ENCODE peak calls at places on chromosomes 7 and 10, in five cellular contexts. K is WTC11, G is lower lobe of right lung, A is nephron progenitor cell, Z is glutamatergic neuron. N is an unnamed sample.

GRCh38 chr10:105188737-105189463 is 547.8 kb downstream of the SORCS3 start:
- DNase-seq in A (no peak), G (no peak), K (no peak), Z (no peak), N (no peak)

GRCh38 chr10:126255313-126255712 is 133.0 kb downstream of the ADAM12 start:
- DNase-seq in K (no peak), G (no peak), Z (no peak), A (no peak), N (no peak)

GRCh38 chr10:7525314-7526016 is 114.6 kb upstream of the SFMBT2 start:
- DNase-seq in G (no peak), Z (peak; percentile 47), A (peak; percentile 72), K (peak; percentile 67), N (no peak)

GRCh38 chr10:88728107-88728763 is 22.2 kb downstream of the LIPK start:
- DNase-seq in A (peak; percentile 29), G (peak; percentile 60), K (peak; percentile 99), Z (peak; percentile 74), N (no peak)

GRCh38 chr10:14810969-14811953 is 26.6 kb downstream of the CDNF start:
- DNase-seq in Z (no peak), K (no peak), A (no peak), G (no peak), N (no peak)

GRCh38 chr10:5959581-5960069 is 17.7 kb downstream of the IL15RA start:
- DNase-seq in K (no peak), A (no peak), Z (no peak), G (peak; percentile 3), N (no peak)

GRCh38 chr7:19099194-19099593 is 18.2 kb downstream of the TWIST1 start:
- DNase-seq in Z (no peak), G (no peak), K (no peak), A (no peak), N (no peak)

GRCh38 chr7:68688416-68689086 is 909.7 kb upstream of the AUTS2 start:
- DNase-seq in K (peak; percentile 15), G (no peak), A (no peak), Z (no peak), N (no peak)

GRCh38 chr10:13915710-13916109 is 328.9 kb downstream of the PRPF18 start:
- DNase-seq in A (no peak), G (no peak), K (no peak), Z (peak; percentile 21), N (no peak)

GRCh38 chr7:5284304-5285281 is 1.9 kb downstream of the SLC29A4 start:
- DNase-seq in Z (peak; percentile 74), K (peak; percentile 89), A (peak; percentile 61), G (peak; percentile 69), N (no peak)

GRCh38 chr7:35725280-35725680 is 30.3 kb upstream of the HERPUD2 start:
- DNase-seq in K (no peak), Z (no peak), G (no peak), A (no peak), N (no peak)

GRCh38 chr7:55574062-55574717 is 1.9 kb upstream of the VOPP1 start:
- DNase-seq in Z (no peak), A (no peak), G (no peak), K (no peak), N (no peak)

GRCh38 chr10:3323865-3324498 is 151.4 kb upstream of the PITRM1 start:
- DNase-seq in Z (no peak), A (no peak), K (no peak), G (no peak), N (no peak)

DNA sequence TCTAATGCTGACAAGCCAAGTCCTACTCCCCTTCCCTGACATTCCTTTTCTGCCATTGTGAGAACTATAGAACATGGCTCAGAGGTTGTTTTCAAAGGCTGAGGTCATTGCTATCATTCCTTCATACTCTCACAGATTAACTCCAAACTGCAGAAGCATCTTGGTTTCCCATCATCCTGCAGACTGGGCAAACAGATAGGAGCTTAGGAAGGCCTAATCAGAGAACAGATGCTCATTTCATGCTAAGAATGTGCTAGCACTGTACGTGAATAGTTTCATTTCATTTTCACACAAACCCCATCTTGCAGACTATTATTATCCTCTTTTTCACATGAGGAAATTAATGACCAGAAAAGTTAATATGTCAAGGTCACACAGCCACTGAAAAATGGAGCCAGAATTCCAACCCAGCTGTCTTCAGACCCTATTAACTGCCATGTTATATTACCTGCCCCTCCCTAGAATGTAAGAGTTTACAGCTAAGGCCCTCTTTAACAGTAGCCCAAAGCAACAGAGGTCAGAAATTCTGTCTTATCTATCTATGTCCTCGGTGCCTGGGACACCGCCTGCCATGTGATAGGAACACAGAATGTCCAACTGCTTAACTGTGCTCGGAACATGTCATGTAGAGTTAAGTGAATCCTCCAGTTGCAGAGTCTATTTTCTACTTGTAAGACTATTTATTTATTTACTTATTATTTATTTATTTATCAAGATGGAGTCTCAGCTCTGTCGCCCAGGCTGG is 2.9 kb upstream of the LCOR start:
- DNase-seq in G (no peak), K (no peak), Z (no peak), A (no peak), N (no peak)
- TF ChIP-seq CTCF in G (no peak), K (no peak), Z (no peak), A (no peak), N (no peak)

GRCh38 chr10:117931078-117931477 is 115.7 kb downstream of the RAB11FIP2 start:
- DNase-seq in K (no peak), A (no peak), G (no peak), Z (no peak), N (no peak)

GRCh38 chr10:117927334-117927733 is 119.4 kb downstream of the RAB11FIP2 start:
- DNase-seq in K (peak; percentile 16), G (no peak), A (no peak), Z (no peak), N (no peak)

GRCh38 chr10:117926491-117926890 is 120.2 kb downstream of the RAB11FIP2 start:
- DNase-seq in Z (no peak), G (no peak), K (no peak), A (no peak), N (no peak)

GRCh38 chr10:117927871-117928270 is 118.9 kb downstream of the RAB11FIP2 start:
- DNase-seq in G (no peak), Z (no peak), A (no peak), K (no peak), N (no peak)

GRCh38 chr10:117929321-117930067 is 117.2 kb downstream of the RAB11FIP2 start:
- DNase-seq in K (peak; percentile 54), G (no peak), A (peak; percentile 11), Z (no peak), N (no peak)
- TF ChIP-seq CTCF in K (no peak), G (no peak), A (no peak), Z (no peak), N (no peak)

DNA sequence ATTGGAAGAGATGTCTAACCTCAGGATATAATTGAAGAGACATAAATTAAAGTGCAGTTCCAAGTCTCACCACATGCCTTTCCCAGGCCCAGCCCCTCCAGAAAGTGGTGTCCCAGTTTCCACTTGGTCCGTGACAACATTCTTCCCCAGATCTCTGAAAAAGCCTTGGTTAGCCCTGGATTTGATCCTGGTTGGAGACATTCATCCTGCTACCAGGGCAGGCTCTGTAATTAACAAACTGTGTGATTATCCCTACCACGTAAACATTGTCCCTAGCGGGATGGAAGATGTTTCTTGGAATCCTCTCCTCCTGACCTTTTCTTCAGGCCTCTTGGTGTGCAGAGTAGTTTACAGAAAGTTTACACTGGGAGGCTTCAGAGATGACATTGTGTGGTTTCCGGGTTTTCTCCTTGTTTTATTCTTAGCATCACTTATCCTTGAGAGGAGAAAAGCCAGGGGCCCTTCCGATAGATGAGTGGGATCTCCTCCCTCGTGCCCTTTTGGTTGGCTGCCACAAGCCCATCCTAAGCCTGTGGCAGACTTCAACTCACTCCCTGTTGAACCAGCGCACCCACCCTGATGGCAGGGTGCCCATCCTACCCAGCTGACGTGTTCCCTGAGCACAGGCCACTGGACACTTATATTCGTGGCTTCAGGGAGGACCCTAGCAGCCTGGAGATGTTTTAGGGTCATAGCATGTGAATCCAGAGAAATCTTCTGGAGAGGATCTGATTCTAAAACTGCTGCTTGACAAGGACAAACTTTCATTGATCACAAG is 83.9 kb downstream of the COL13A1 start:
- DNase-seq in Z (no peak), K (no peak), G (no peak), A (no peak), N (no peak)
- TF ChIP-seq CTCF in Z (peak; percentile 81), K (peak; percentile 42), G (peak; percentile 27), A (peak; percentile 55), N (peak; percentile 70)

GRCh38 chr7:139673762-139674161 is 104.0 kb downstream of the HIPK2 start:
- DNase-seq in Z (no peak), K (no peak), A (no peak), G (no peak), N (no peak)

GRCh38 chr7:139676390-139676789 is 101.4 kb downstream of the HIPK2 start:
- DNase-seq in A (no peak), K (no peak), Z (no peak), G (no peak), N (no peak)

GRCh38 chr7:139675127-139676110 is 102.4 kb downstream of the HIPK2 start:
- DNase-seq in A (no peak), Z (no peak), G (no peak), K (no peak), N (no peak)

GRCh38 chr7:139673230-139673629 is 104.6 kb downstream of the HIPK2 start:
- DNase-seq in Z (peak; percentile 75), A (no peak), K (peak; percentile 57), G (no peak), N (no peak)

GRCh38 chr7:139674752-139675126 is 103.1 kb downstream of the HIPK2 start:
- DNase-seq in A (no peak), Z (no peak), G (no peak), K (no peak), N (no peak)
- TF ChIP-seq CTCF in A (no peak), Z (no peak), G (no peak), K (no peak), N (no peak)

GRCh38 chr7:145169908-145170307 is 334.1 kb upstream of the TPK1 start:
- DNase-seq in K (no peak), Z (no peak), G (no peak), A (no peak), N (no peak)
- TF ChIP-seq CTCF in K (no peak), Z (no peak), G (no peak), A (no peak), N (peak; percentile 60)